ENCODE peak calls at places on chromosomes 5 and 9, in eight cellular contexts. Z is breast epithelium, V is suprapubic skin, M is A549, N is sigmoid colon, G is IMR-90, A is uterus, L is heart left ventricle. H is an unnamed sample.
A peak's percentile ranks its signal among the peaks of the same experiment; 100 is the strongest.

GRCh38 chr9:38486056-38486455 is 61.8 kb upstream of the IGFBPL1 start:
- DNase-seq in G (no peak), V (no peak), N (no peak), L (no peak), Z (no peak), A (no peak), M (no peak), H (no peak)

GRCh38 chr5:98248949-98249348 is 524.5 kb upstream of the RGMB start:
- DNase-seq in V (no peak), N (no peak), A (no peak), L (no peak), M (no peak), G (peak; percentile 96), Z (no peak), H (no peak)

GRCh38 chr5:73625314-73625904 is 587 bp upstream of the ARHGEF28 start:
- DNase-seq in N (no peak), M (peak; percentile 36), A (no peak), L (no peak), V (no peak), Z (no peak), G (peak; percentile 10), H (no peak)

GRCh38 chr5:74633710-74634109 is 6.8 kb downstream of the ENC1 start:
- DNase-seq in L (no peak), V (no peak), A (no peak), G (no peak), Z (no peak), M (no peak), N (no peak), H (no peak)

GRCh38 chr5:40879163-40879942 is 29.9 kb upstream of the C7 start:
- DNase-seq in A (no peak), V (no peak), M (peak; percentile 26), L (no peak), Z (no peak), G (peak; percentile 45), N (no peak), H (peak; percentile 17)

GRCh38 chr9:133676450-133676849 is 40.3 kb downstream of the DBH start:
- DNase-seq in G (no peak), A (no peak), V (no peak), N (no peak), M (no peak), Z (no peak), L (no peak), H (no peak)

GRCh38 chr9:19922476-19923118 is 133.8 kb upstream of the SLC24A2 start:
- DNase-seq in Z (no peak), N (no peak), A (peak; percentile 69), G (peak; percentile 46), V (no peak), M (peak; percentile 28), L (no peak), H (peak; percentile 26)

GRCh38 chr9:95197692-95198271 is 119.7 kb downstream of the FANCC start:
- DNase-seq in L (no peak), A (no peak), G (peak; percentile 18), Z (peak; percentile 24), V (no peak), M (no peak), N (no peak), H (no peak)

GRCh38 chr5:51383494-51384081 is 340 bp downstream of the ISL1 start:
- DNase-seq in Z (no peak), N (no peak), V (no peak), G (no peak), M (no peak), L (no peak), A (no peak), H (no peak)

GRCh38 chr9:114049453-114050225 is 28.5 kb downstream of the AMBP start:
- DNase-seq in N (peak; percentile 45), L (no peak), M (no peak), V (peak; percentile 47), G (no peak), A (no peak), Z (no peak), H (no peak)

GRCh38 chr9:127418037-127418471 is 6.1 kb upstream of the ZNF79 start:
- DNase-seq in A (no peak), L (no peak), Z (no peak), M (peak; percentile 75), N (no peak), G (no peak), V (no peak), H (peak; percentile 79)

GRCh38 chr9:89536145-89536574 is 38.2 kb upstream of the SEMA4D start:
- DNase-seq in N (no peak), A (no peak), L (no peak), Z (no peak), V (no peak), G (no peak), M (no peak), H (no peak)

GRCh38 chr5:147558131-147558730 is 48.4 kb upstream of the DPYSL3 start:
- DNase-seq in M (no peak), A (no peak), V (no peak), N (no peak), L (no peak), Z (no peak), G (peak; percentile 28), H (no peak)

GRCh38 chr5:90843443-90843842 is 284.8 kb downstream of the ADGRV1 start:
- DNase-seq in Z (no peak), M (no peak), A (no peak), G (no peak), N (no peak), L (no peak), V (no peak), H (no peak)

GRCh38 chr9:86349271-86349670 is 4.9 kb downstream of the TUT7 start:
- DNase-seq in Z (no peak), M (no peak), L (no peak), N (no peak), A (no peak), G (peak; percentile 30), V (no peak), H (no peak)

GRCh38 chr5:121396716-121397115 is 455.0 kb upstream of the FTMT start:
- DNase-seq in L (no peak), A (no peak), Z (no peak), N (no peak), G (no peak), M (no peak), V (no peak), H (no peak)

GRCh38 chr5:26692952-26693351 is 345.4 kb downstream of the CDH9 start:
- DNase-seq in M (no peak), A (no peak), V (no peak), N (no peak), G (no peak), L (no peak), Z (no peak), H (no peak)

GRCh38 chr5:17794829-17795228 is 160.6 kb downstream of the TAF11L14 start:
- DNase-seq in A (no peak), V (no peak), G (no peak), M (no peak), N (no peak), Z (no peak), L (no peak), H (no peak)

GRCh38 chr9:21744874-21745273 is 57.6 kb upstream of the MTAP start:
- DNase-seq in G (peak; percentile 7), V (no peak), L (no peak), A (no peak), M (no peak), Z (no peak), N (no peak), H (no peak)

GRCh38 chr5:94623877-94624276 is 5.4 kb downstream of the SLF1 start:
- DNase-seq in A (no peak), L (no peak), M (no peak), N (no peak), V (no peak), Z (no peak), G (no peak), H (no peak)

GRCh38 chr5:134585966-134586365 is 46.7 kb downstream of the SAR1B start:
- DNase-seq in Z (no peak), A (no peak), V (no peak), L (no peak), N (no peak), G (no peak), M (no peak), H (no peak)

GRCh38 chr9:136391737-136392537 is 8.0 kb downstream of the SNAPC4 start:
- DNase-seq in N (no peak), V (no peak), M (no peak), G (no peak), L (no peak), A (no peak), Z (no peak), H (no peak)
- TF ChIP-seq POLR2A in N (no peak), V (no peak), M (no peak), G (no peak), L (no peak), A (no peak), Z (no peak), H (no peak)

GRCh38 chr5:1919750-1920149 is 37.0 kb upstream of the IRX4 start:
- DNase-seq in Z (no peak), L (no peak), A (no peak), M (no peak), G (no peak), N (no peak), V (peak; percentile 40), H (no peak)
- TF ChIP-seq POLR2A in Z (no peak), L (no peak), A (no peak), M (no peak), G (no peak), N (no peak), V (no peak), H (no peak)

GRCh38 chr5:143403607-143404415 is at the start of gene NR3C1:
- DNase-seq in Z (peak; percentile 74), L (peak; percentile 96), V (peak; percentile 91), A (peak; percentile 76), M (peak; percentile 50), G (peak; percentile 86), N (peak; percentile 94), H (peak; percentile 60)

GRCh38 chr5:143401846-143402463 is 1.5 kb downstream of the NR3C1 start:
- DNase-seq in N (no peak), A (no peak), Z (no peak), V (no peak), G (peak; percentile 20), M (no peak), L (no peak), H (no peak)

GRCh38 chr5:143402464-143403356 is 776 bp downstream of the NR3C1 start:
- DNase-seq in V (peak; percentile 87), A (peak; percentile 58), Z (peak; percentile 54), L (peak; percentile 86), G (peak; percentile 34), N (peak; percentile 85), M (no peak), H (no peak)

GRCh38 chr5:143404416-143405062 is 1.1 kb upstream of the NR3C1 start:
- DNase-seq in L (peak; percentile 90), Z (peak; percentile 64), N (peak; percentile 91), A (peak; percentile 74), V (peak; percentile 91), G (peak; percentile 93), M (peak; percentile 49), H (peak; percentile 42)

DNA sequence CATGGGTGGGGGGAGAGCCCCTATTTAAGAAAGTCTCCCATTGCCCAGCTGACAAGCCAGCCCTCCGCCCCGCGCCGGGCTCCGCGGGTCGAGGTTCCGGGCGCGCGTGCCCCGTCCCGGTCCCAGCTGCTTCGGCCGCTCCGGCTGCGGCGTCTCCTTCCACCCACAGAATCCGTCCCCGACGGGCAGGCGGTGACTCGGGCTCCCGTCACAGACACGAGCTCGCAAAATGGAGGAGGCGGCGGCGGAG is 204 bp downstream of the NR3C1 start:
- DNase-seq in V (no peak), N (no peak), Z (no peak), G (no peak), M (no peak), A (no peak), L (no peak), H (no peak)
- TF ChIP-seq POLR2A in V (no peak), N (no peak), Z (no peak), G (no peak), M (no peak), A (no peak), L (no peak), H (no peak)

GRCh38 chr5:149581192-149581861 is at the start of gene ARHGEF37:
- DNase-seq in A (peak; percentile 87), G (no peak), Z (peak; percentile 88), N (peak; percentile 96), M (no peak), L (peak; percentile 96), V (peak; percentile 93), H (peak; percentile 42)
- TF ChIP-seq POLR2A in A (peak; percentile 57), G (no peak), Z (no peak), N (peak; percentile 26), M (peak; percentile 14), L (peak; percentile 77), V (no peak), H (no peak)